ENCODE peak calls at places on chromosomes 1 and 21, in six cellular contexts. P, K, F, B, O and D are unnamed samples.

GRCh38 chr1:54565113-54565501 is 17.1 kb downstream of the ACOT11 start:
- DNase-seq in P (no peak), B (no peak), O (no peak), K (no peak), F (no peak), D (no peak)

GRCh38 chr21:16079830-16080229 is 350.0 kb downstream of the USP25 start:
- DNase-seq in B (no peak), K (peak; percentile 81), P (no peak), O (no peak), F (no peak), D (no peak)

GRCh38 chr1:110390692-110391232 is at the start of gene SLC16A4:
- DNase-seq in K (peak; percentile 81), B (no peak), F (no peak), P (no peak), O (no peak), D (no peak)

GRCh38 chr1:199362996-199363395 is 664.5 kb upstream of the NR5A2 start:
- DNase-seq in P (no peak), F (no peak), B (no peak), K (no peak), O (no peak), D (no peak)

GRCh38 chr1:44310006-44310405 is 45.1 kb downstream of the ERI3 start:
- DNase-seq in O (no peak), P (no peak), F (no peak), B (no peak), K (no peak), D (no peak)

GRCh38 chr21:35400233-35400939 is 351.3 kb upstream of the RUNX1 start:
- DNase-seq in F (peak; percentile 89), P (peak; percentile 3), B (no peak), K (peak; percentile 67), O (peak; percentile 26), D (peak; percentile 22)

GRCh38 chr1:245336149-245336983 is 181.6 kb downstream of the KIF26B start:
- DNase-seq in O (peak; percentile 5), P (no peak), K (no peak), F (no peak), B (no peak), D (no peak)

GRCh38 chr1:35894183-35894582 is 11.2 kb downstream of the AGO1 start:
- DNase-seq in P (no peak), B (no peak), F (no peak), O (no peak), K (peak; percentile 52), D (no peak)

GRCh38 chr1:156416993-156417699 is 48.1 kb downstream of the RHBG start:
- DNase-seq in O (no peak), B (no peak), P (no peak), K (no peak), F (no peak), D (no peak)

GRCh38 chr1:41380979-41381690 is 19.9 kb downstream of the FOXO6 start:
- DNase-seq in B (no peak), K (no peak), F (no peak), P (no peak), O (no peak), D (no peak)

GRCh38 chr1:160261526-160261877 is 847 bp downstream of the DCAF8 start:
- DNase-seq in O (no peak), K (peak; percentile 91), F (peak; percentile 86), P (peak; percentile 41), B (no peak), D (no peak)

GRCh38 chr21:34276711-34277425 is 86.9 kb upstream of the KCNE2 start:
- DNase-seq in B (no peak), F (no peak), K (no peak), P (no peak), O (no peak), D (no peak)

DNA sequence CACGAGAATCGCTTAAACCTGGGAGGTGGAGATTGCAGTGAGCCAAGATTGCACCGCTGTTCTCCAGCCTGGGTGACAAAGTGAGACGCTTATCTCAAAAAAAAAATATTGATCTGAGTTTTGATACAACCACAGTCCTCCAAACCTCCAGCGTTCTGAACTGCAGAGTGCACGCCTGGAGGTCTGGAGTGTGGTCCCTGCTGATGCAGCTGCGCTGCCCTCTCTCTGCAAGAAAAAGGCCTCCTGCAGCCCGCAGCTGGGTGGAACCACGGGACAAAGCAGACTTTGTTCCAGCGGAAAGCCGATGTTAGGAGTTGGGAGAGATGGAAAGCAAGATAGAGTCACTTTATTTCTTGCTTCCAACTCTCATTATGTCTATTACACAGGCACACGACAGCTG is 144.9 kb upstream of the SOD1 start:
- DNase-seq in P (no peak), B (no peak), O (no peak), F (no peak), K (no peak), D (no peak)
- H3K4me3 ChIP-seq in P (no peak overlapping the region), B (no peak overlapping the region), O (no peak overlapping the region), F (no peak overlapping the region), K (no peak overlapping the region), D (no peak overlapping the region)

GRCh38 chr1:26554781-26555180 is 25.2 kb downstream of the RPS6KA1 start:
- DNase-seq in B (no peak), P (no peak), K (no peak), F (no peak), O (no peak), D (no peak)

GRCh38 chr1:26555550-26555981 is 26.0 kb downstream of the RPS6KA1 start:
- DNase-seq in B (no peak), F (no peak), O (no peak), K (no peak), P (no peak), D (no peak)

GRCh38 chr1:26558649-26559048 is 29.1 kb downstream of the RPS6KA1 start:
- DNase-seq in F (no peak), K (no peak), P (no peak), B (no peak), O (no peak), D (no peak)

GRCh38 chr1:26556041-26556440 is 26.5 kb downstream of the RPS6KA1 start:
- DNase-seq in P (no peak), K (no peak), B (no peak), O (no peak), F (no peak), D (no peak)

DNA sequence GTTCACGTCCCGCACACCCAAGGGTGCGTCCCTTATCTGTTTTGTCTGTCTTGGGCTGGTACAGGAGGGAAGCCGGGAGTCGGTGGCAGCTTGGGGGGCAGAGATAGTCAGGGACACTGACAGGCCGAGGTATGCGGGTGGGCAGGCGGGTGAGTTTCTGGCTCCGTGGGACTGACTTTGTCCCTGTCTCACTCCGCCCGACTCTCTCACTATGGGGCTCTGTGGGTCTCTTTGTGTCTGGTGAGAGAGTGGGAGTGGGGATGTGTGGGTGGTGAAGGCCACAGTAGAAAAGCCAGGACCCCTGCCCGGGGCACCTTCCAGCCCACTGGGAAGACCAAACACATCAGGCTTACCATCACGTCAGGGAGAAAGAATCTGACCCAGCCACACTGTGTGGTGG is 27.5 kb downstream of the RPS6KA1 start:
- DNase-seq in P (no peak), K (no peak), B (no peak), F (no peak), O (no peak), D (no peak)
- H3K4me1 ChIP-seq in P (peaks cover 4% of the 10 kb centered on the region), K (no peaks in the 10 kb centered on the region), B (peaks cover 7% of the 10 kb centered on the region), F (no peaks in the 10 kb centered on the region), O (no peaks in the 10 kb centered on the region), D (no peaks in the 10 kb centered on the region)

GRCh38 chr1:202587859-202588480 is 122.3 kb downstream of the SYT2 start:
- DNase-seq in O (no peak), P (no peak), K (no peak), F (no peak), B (no peak), D (no peak)
- H3K27ac ChIP-seq in O (peak overlapping the region; percentile 77), P (no peak overlapping the region), K (peak overlapping the region; percentile 79), F (no peak overlapping the region), B (peak overlapping the region; percentile 95), D (no peak overlapping the region)

DNA sequence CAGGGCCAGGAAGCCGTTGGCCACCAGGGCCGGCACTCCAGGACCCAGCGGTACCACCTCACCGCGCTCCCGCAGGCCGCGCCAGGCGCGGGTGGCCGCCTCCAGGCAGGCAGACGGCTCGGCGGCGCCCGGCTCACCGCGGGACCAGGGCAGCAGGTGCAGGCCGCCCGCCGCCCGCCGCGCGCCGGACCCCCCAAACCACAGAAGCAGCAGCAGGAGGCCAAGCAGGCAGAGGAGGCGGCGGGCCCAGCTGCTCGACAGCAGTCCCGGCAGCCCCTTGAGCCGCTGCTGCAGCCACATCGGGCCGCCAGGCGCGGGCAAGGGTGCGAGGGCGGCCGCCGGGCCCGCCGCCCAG is 312 bp downstream of the KIAA2013 start:
- DNase-seq in F (no peak), P (no peak), O (no peak), K (no peak), B (no peak), D (no peak)
- H3K4me3 ChIP-seq in F (peak overlapping the region; percentile 57), P (no peak overlapping the region), O (peak overlapping the region; percentile 44), K (peak overlapping the region; percentile 68), B (peak overlapping the region; percentile 82), D (peak overlapping the region; percentile 78)

GRCh38 chr1:21451981-21452411 is 12.1 kb downstream of the NBPF3 start:
- DNase-seq in K (peak; percentile 62), P (no peak), B (no peak), F (no peak), O (no peak), D (no peak)
- H3K4me1 ChIP-seq in K (peaks cover 37% of the 10 kb centered on the region), P (no peaks in the 10 kb centered on the region), B (no peaks in the 10 kb centered on the region), F (peaks cover 3% of the 10 kb centered on the region), O (peaks cover 9% of the 10 kb centered on the region), D (no peaks in the 10 kb centered on the region)

DNA sequence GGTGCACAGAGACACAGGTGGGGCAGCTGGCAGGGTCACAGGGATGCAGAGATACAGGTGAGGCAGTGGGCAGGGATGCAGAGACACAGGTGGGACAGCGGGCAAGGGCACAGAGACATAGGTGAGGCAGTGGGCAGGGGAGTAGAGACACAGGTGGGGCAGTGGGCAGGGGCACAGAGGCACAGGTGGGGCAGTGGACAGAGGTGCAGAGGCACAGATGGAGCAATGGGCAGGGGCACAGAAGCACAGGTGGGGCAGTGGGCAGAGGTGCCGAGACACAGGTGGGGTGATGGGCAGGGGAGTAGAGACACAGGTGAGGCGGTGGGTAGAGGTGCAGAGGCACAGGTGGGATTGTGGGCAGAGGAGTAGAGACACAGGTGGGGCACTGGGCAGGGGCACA is 117.3 kb upstream of the KLHDC7A start:
- DNase-seq in O (no peak), F (no peak), B (no peak), K (no peak), P (no peak), D (no peak)
- H3K27ac ChIP-seq in O (no peak overlapping the region), F (no peak overlapping the region), B (no peak overlapping the region), K (no peak overlapping the region), P (no peak overlapping the region), D (no peak overlapping the region)

DNA sequence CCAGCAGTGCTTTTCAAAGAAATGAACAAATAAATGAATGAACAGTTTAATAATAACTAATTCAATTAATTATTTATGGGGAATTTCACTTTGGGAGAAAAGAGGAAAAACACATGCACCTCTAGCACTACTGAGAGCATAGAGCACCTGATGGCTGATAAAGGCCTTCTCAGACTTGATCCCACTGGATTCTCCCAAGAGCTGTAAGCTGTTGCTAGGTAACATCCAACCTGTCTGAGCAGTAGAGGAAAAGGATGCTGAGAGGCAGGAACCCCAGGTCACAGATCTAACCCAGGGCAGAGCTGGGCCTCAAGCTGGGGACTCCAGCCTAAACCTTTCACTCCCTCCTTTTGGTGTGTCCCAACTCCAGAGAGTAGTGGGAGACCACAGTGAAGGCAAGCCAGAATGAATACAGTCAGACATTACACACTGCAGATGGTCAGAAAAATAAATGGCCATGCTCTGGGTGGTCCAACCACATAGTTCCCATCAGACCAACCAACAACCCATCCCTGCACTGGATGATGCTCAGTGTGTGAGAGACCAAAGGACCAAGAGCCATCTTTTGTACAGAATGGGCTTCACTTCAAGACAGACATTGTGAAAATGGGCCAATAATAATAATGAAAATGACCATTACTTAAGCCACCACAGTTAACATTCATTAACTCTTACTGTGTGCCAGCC is 15.4 kb downstream of the TRABD2B start:
- DNase-seq in B (no peak), K (no peak), P (no peak), O (no peak), F (no peak), D (no peak)
- H3K4me3 ChIP-seq in B (no peak overlapping the region), K (no peak overlapping the region), P (no peak overlapping the region), O (no peak overlapping the region), F (no peak overlapping the region), D (no peak overlapping the region)